ENCODE peak calls at places on chromosomes 7 and 10, in six cellular contexts. F is endothelial cell, V is body of pancreas, C is lung, L is AG04450, E is cardiac muscle cell. Y is an unnamed sample.

GRCh38 chr7:69919712-69920111 is 321.4 kb downstream of the AUTS2 start:
- DNase-seq in F (no peak), V (no peak), E (no peak), C (no peak), L (no peak), Y (no peak)

GRCh38 chr10:96096958-96097357 is 33.1 kb upstream of the ZNF518A start:
- DNase-seq in C (no peak), F (no peak), E (no peak), L (no peak), V (no peak), Y (no peak)

GRCh38 chr10:79116801-79117723 is 48.3 kb downstream of the ZMIZ1 start:
- DNase-seq in E (peak; percentile 34), C (no peak), F (no peak), V (peak; percentile 76), L (no peak), Y (peak; percentile 77)

GRCh38 chr7:98998821-98999725 is 120.7 kb downstream of the TRRAP start:
- DNase-seq in V (peak; percentile 3), F (no peak), L (no peak), E (no peak), C (no peak), Y (no peak)

GRCh38 chr7:106346678-106347217 is 62.0 kb upstream of the NAMPT start:
- DNase-seq in L (peak; percentile 63), C (no peak), E (peak; percentile 93), V (no peak), F (no peak), Y (peak; percentile 54)

GRCh38 chr7:100155553-100156317 is 2.8 kb downstream of the TRAPPC14 start:
- DNase-seq in E (no peak), L (no peak), V (no peak), C (no peak), F (no peak), Y (peak; percentile 17)

GRCh38 chr10:50275650-50276235 is 24.4 kb upstream of the ASAH2 start:
- DNase-seq in E (peak; percentile 24), V (peak; percentile 56), F (peak; percentile 63), C (no peak), L (no peak), Y (peak; percentile 23)

GRCh38 chr7:40638872-40639271 is 504.1 kb downstream of the SUGCT start:
- DNase-seq in C (no peak), V (no peak), L (no peak), E (no peak), F (no peak), Y (no peak)

GRCh38 chr7:30974605-30975256 is 11.0 kb downstream of the GHRHR start:
- DNase-seq in F (peak; percentile 82), C (peak; percentile 75), V (peak; percentile 81), L (no peak), E (peak; percentile 69), Y (peak; percentile 93)

GRCh38 chr7:51316666-51317581 is at the start of gene COBL:
- DNase-seq in E (no peak), C (peak; percentile 57), L (no peak), V (peak; percentile 56), F (peak; percentile 17), Y (no peak)

GRCh38 chr7:116955801-116956514 is 2.7 kb downstream of the ST7 start:
- DNase-seq in V (peak; percentile 15), C (no peak), F (no peak), L (no peak), E (peak; percentile 72), Y (peak; percentile 64)

GRCh38 chr7:21902240-21902639 is 43.5 kb downstream of the CDCA7L start:
- DNase-seq in E (peak; percentile 37), F (no peak), L (no peak), C (no peak), V (no peak), Y (no peak)

GRCh38 chr10:114045071-114045737 is 1.5 kb downstream of the ADRB1 start:
- DNase-seq in L (no peak), V (peak; percentile 34), E (no peak), C (no peak), F (peak; percentile 36), Y (peak; percentile 53)
- TF ChIP-seq CTCF in L (no peak), V (no peak), E (no peak), C (no peak), F (no peak), Y (no peak)

DNA sequence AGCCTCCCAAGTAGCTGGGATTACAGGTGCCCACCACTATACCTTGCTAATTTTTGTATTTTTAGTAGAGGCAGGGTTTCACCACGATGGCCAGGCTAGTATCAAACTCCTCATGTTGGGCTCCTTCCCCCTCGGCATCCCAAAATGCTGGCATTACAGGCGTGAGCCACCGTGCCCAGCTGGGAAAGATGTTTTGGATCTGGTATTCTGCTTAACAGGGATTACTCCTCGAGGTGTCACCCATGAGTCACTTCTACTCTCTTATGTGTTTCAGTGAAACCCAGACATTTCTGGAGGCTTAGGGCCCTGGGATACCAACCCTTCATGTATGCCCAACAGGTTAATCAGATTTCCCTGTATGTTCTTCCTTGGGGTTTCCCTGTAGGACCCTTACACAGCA is 11.8 kb upstream of the OPN4 start:
- DNase-seq in L (no peak), V (no peak), C (no peak), F (no peak), E (no peak), Y (no peak)
- TF ChIP-seq CTCF in L (no peak), V (no peak), C (no peak), F (no peak), E (no peak), Y (no peak)

GRCh38 chr10:98673156-98673765 is 226.5 kb upstream of the HPS1 start:
- DNase-seq in E (no peak), L (no peak), F (no peak), C (no peak), V (no peak), Y (no peak)

GRCh38 chr10:98675902-98676301 is 229.2 kb upstream of the HPS1 start:
- DNase-seq in L (no peak), F (no peak), C (no peak), E (no peak), V (no peak), Y (no peak)

DNA sequence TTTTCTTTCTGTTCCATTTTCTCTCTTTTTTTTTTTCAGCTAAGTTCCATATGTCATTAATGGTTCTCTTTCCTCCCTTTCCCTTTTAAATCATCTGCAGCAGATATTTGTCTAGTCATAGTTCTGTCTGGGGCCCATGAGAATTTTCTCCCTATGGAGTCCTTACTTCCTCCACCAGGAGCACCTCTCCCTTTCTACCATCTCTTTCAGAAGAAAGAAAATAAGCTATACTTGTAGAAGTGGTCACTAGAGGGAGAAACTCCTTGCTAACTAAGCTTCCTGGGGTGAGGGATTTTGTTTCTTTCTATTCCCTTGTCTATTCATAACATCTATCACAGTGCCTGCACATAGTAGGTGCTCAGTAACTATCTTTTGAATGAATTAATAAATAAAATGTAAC is 230.2 kb upstream of the HPS1 start:
- DNase-seq in V (no peak), F (no peak), C (no peak), L (no peak), E (no peak), Y (no peak)
- TF ChIP-seq CTCF in V (no peak), F (peak; percentile 29), C (no peak), L (no peak), E (no peak), Y (no peak)

GRCh38 chr7:144786522-144786921 is 49.3 kb downstream of the TPK1 start:
- DNase-seq in C (no peak), E (no peak), L (no peak), V (no peak), F (peak; percentile 4), Y (peak; percentile 15)
- TF ChIP-seq CTCF in C (no peak), E (peak; percentile 22), L (no peak), V (no peak), F (no peak), Y (no peak)

DNA sequence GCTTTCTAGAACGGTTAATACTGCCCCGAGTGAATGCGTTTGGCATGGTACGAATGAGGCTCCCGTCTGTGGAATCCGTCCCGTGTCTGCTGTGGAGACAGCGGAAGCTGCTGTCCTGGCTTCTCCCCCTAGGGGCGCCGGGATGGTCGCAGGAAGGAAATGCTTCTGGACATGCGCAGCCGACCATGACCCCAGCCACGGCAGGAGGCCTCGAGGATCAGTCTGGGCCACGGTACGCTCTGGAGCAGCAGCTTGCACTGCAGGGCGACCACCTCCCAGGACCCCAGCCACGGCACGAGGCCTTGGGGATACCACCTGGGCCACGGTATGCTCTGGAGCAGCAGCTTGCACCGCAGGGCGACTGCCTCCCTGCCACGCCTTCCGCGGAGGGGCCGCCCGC is 107.9 kb downstream of the CYTH3 start:
- DNase-seq in V (no peak), F (peak; percentile 15), C (no peak), E (no peak), L (no peak), Y (no peak)
- TF ChIP-seq CTCF in V (no peak), F (no peak), C (no peak), E (no peak), L (peak; percentile 34), Y (no peak)

Y was measured in GM13976.